ENCODE peak calls at places on chromosomes 12 and 14, in five cellular contexts. N is left lung, T is Peyer's patch, B is GM23248, W is H9. Z is an unnamed sample.

GRCh38 chr12:26971963-26972362 is 33.7 kb downstream of the FGFR1OP2 start:
- DNase-seq in N (no peak), T (no peak), B (no peak), W (no peak), Z (peak; percentile 45)

GRCh38 chr12:101819467-101819866 is 11.3 kb downstream of the GNPTAB start:
- DNase-seq in N (no peak), T (no peak), B (peak; percentile 42), W (no peak), Z (no peak)

GRCh38 chr12:91741932-91742331 is 403.7 kb downstream of the BTG1 start:
- DNase-seq in N (no peak), T (no peak), B (no peak), W (no peak), Z (no peak)

GRCh38 chr12:72219937-72220336 is 52.2 kb upstream of the TRHDE start:
- DNase-seq in N (no peak), T (no peak), B (no peak), W (no peak), Z (no peak)

GRCh38 chr12:30701056-30701455 is 5.4 kb upstream of the IPO8 start:
- DNase-seq in N (no peak), T (no peak), B (no peak), W (no peak), Z (no peak)

GRCh38 chr12:116368196-116369194 is 91.0 kb upstream of the MED13L start:
- DNase-seq in N (peak; percentile 70), T (peak; percentile 56), B (no peak), W (no peak), Z (no peak)

GRCh38 chr12:91813701-91814100 is 331.9 kb downstream of the BTG1 start:
- DNase-seq in N (no peak), T (no peak), B (peak; percentile 61), W (no peak), Z (no peak)

GRCh38 chr12:128091931-128092330 is 175.0 kb upstream of the TMEM132C start:
- DNase-seq in N (no peak), T (no peak), B (no peak), W (peak; percentile 10), Z (no peak)

GRCh38 chr14:54524410-54524809 is 14.7 kb downstream of the CGRRF1 start:
- DNase-seq in N (no peak), T (no peak), B (no peak), W (no peak), Z (no peak)

GRCh38 chr12:80625901-80626300 is 81.5 kb upstream of the MYF6 start:
- DNase-seq in N (no peak), T (no peak), B (no peak), W (no peak), Z (no peak)

GRCh38 chr12:71159260-71159659 is 1.5 kb upstream of the TSPAN8 start:
- DNase-seq in N (no peak), T (no peak), B (no peak), W (no peak), Z (no peak)

GRCh38 chr12:132888852-132889251 is 1.4 kb upstream of the CHFR start:
- DNase-seq in N (no peak), T (no peak), B (no peak), W (peak; percentile 90), Z (no peak)

GRCh38 chr14:20469890-20470858 is 968 bp downstream of the PNP start:
- DNase-seq in N (peak; percentile 54), T (peak; percentile 61), B (peak; percentile 91), W (peak; percentile 37), Z (peak; percentile 27)

GRCh38 chr14:20195911-20196310 is 5.2 kb downstream of the OR11G2 start:
- DNase-seq in N (no peak), T (no peak), B (peak; percentile 20), W (no peak), Z (no peak)

GRCh38 chr12:24560867-24561266 is 388.0 kb downstream of the BCAT1 start:
- DNase-seq in N (no peak), T (no peak), B (peak; percentile 7), W (no peak), Z (no peak)

GRCh38 chr12:25254271-25254880 is 3.6 kb upstream of the KRAS start:
- DNase-seq in N (no peak), T (no peak), B (peak; percentile 10), W (no peak), Z (no peak)

GRCh38 chr12:110957652-110958051 is 37.3 kb upstream of the MYL2 start:
- DNase-seq in N (no peak), T (no peak), B (no peak), W (peak; percentile 27), Z (no peak)

GRCh38 chr12:34393821-34394150 is 371.5 kb downstream of the ALG10 start:
- DNase-seq in N (no peak), T (peak; percentile 27), B (no peak), W (no peak), Z (no peak)
- H3K27me3 ChIP-seq in N (peaks cover 12% of the 10 kb centered on the region), T (no peaks in the 10 kb centered on the region), B (no peaks in the 10 kb centered on the region), W (no peaks in the 10 kb centered on the region), Z (no peaks in the 10 kb centered on the region)

GRCh38 chr12:49954863-49955830 is 4.6 kb downstream of the AQP2 start:
- DNase-seq in N (no peak), T (peak; percentile 32), B (peak; percentile 48), W (peak; percentile 78), Z (no peak)

GRCh38 chr12:49956663-49957569 is 4.8 kb upstream of the AQP5 start:
- DNase-seq in N (no peak), T (no peak), B (no peak), W (no peak), Z (no peak)

GRCh38 chr12:49959570-49960473 is 1.9 kb upstream of the AQP5 start:
- DNase-seq in N (peak; percentile 73), T (peak; percentile 19), B (no peak), W (peak; percentile 86), Z (no peak)

GRCh38 chr12:49955899-49956662 is 5.5 kb downstream of the AQP2 start:
- DNase-seq in N (no peak), T (peak; percentile 6), B (no peak), W (no peak), Z (no peak)

GRCh38 chr12:49957570-49957967 is 4.1 kb upstream of the AQP5 start:
- DNase-seq in N (no peak), T (no peak), B (no peak), W (no peak), Z (no peak)
- H3K27me3 ChIP-seq in N (peaks cover 96% of the 10 kb centered on the region), T (peaks cover 4% of the 10 kb centered on the region), B (peaks cover 53% of the 10 kb centered on the region), W (peaks cover 10% of the 10 kb centered on the region), Z (peaks cover 48% of the 10 kb centered on the region)

GRCh38 chr12:100579844-100580243 is 6.4 kb downstream of the GAS2L3 start:
- DNase-seq in N (no peak), T (no peak), B (no peak), W (no peak), Z (no peak)
- H3K27me3 ChIP-seq in N (no peaks in the 10 kb centered on the region), T (no peaks in the 10 kb centered on the region), B (no peaks in the 10 kb centered on the region), W (no peaks in the 10 kb centered on the region), Z (no peaks in the 10 kb centered on the region)

GRCh38 chr14:100657780-100658513 is 68.7 kb upstream of the DLK1 start:
- DNase-seq in N (no peak), T (no peak), B (no peak), W (no peak), Z (no peak)
- H3K27me3 ChIP-seq in N (peaks cover 44% of the 10 kb centered on the region), T (no peaks in the 10 kb centered on the region), B (peaks cover 16% of the 10 kb centered on the region), W (no peaks in the 10 kb centered on the region), Z (peaks cover 8% of the 10 kb centered on the region)

DNA sequence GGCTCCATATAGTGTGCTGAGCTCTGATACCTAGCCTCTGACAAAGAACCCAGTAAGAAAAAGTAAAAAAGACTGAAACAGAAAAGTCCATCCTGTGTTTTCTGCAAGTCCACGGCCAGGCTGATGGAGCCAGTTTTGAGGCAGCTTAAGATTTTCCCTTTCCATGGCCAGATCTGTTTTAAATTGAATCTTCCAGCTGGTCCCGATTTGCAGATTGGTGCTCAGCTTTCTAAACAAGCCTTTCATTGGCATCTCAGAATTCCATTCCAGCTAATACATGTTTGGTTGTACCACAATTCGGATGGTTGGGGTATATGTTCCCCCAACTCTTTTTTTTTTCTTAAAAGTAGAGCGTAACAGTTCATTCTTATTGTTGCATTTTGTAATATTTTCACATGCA is 152.0 kb downstream of the DACT1 start:
- DNase-seq in N (no peak), T (no peak), B (no peak), W (no peak), Z (no peak)
- H3K27me3 ChIP-seq in N (no peaks in the 10 kb centered on the region), T (no peaks in the 10 kb centered on the region), B (peaks cover 12% of the 10 kb centered on the region), W (no peaks in the 10 kb centered on the region), Z (no peaks in the 10 kb centered on the region)